ENCODE peak calls at places on chromosomes 5 and 9, in four cellular contexts. V, A, U and R are unnamed samples.

GRCh38 chr9:112037281-112038016 is 137.6 kb downstream of the SUSD1 start:
- DNase-seq in V (no peak), A (peak), U (no peak), R (no peak)

GRCh38 chr5:160511280-160511929 is 89.8 kb downstream of the PTTG1 start:
- DNase-seq in U (no peak), V (no peak), A (no peak), R (no peak)

GRCh38 chr9:27336829-27337228 is 39.9 kb upstream of the EQTN start:
- DNase-seq in U (no peak), V (no peak), A (no peak), R (no peak)

GRCh38 chr9:31412081-31412480 is 972.4 kb upstream of the ACO1 start:
- DNase-seq in A (no peak), U (no peak), V (no peak), R (no peak)

GRCh38 chr5:110027527-110028322 is 338.0 kb downstream of the MAN2A1 start:
- DNase-seq in U (no peak), A (no peak), V (no peak), R (no peak)

GRCh38 chr9:69922646-69923045 is 102.0 kb downstream of the CFAP95 start:
- DNase-seq in A (no peak), U (no peak), V (no peak), R (no peak)

GRCh38 chr5:150126921-150127265 is 28.8 kb downstream of the PDGFRB start:
- DNase-seq in V (no peak), A (no peak), U (no peak), R (no peak)

GRCh38 chr5:137186759-137187461 is 312.2 kb downstream of the SPOCK1 start:
- DNase-seq in U (no peak), V (no peak), A (no peak), R (no peak)

GRCh38 chr5:15993334-15993733 is 186.3 kb downstream of the MARCHF11 start:
- DNase-seq in U (no peak), A (no peak), V (no peak), R (no peak)

GRCh38 chr9:14348241-14349140 is 34.5 kb upstream of the NFIB start:
- DNase-seq in U (no peak), V (peak), A (peak), R (no peak)

GRCh38 chr5:126492939-126493338 is 69.7 kb downstream of the GRAMD2B start:
- DNase-seq in V (no peak), U (no peak), A (no peak), R (no peak)

GRCh38 chr5:2710910-2711309 is 40.6 kb downstream of the IRX2 start:
- DNase-seq in U (no peak), A (no peak), V (no peak), R (no peak)

GRCh38 chr5:151081426-151082273 is 816 bp upstream of the TNIP1 start:
- DNase-seq in A (no peak), U (no peak), V (no peak), R (no peak)

GRCh38 chr5:172597755-172598155 is 43.3 kb upstream of the NEURL1B start:
- DNase-seq in A (no peak), V (no peak), U (no peak), R (no peak)

GRCh38 chr9:106921341-106921899 is 58.5 kb downstream of the ZNF462 start:
- DNase-seq in V (no peak), A (peak), U (no peak), R (no peak)

GRCh38 chr9:128242828-128243485 is 32.9 kb downstream of the GOLGA2 start:
- DNase-seq in A (no peak), U (no peak), V (no peak), R (no peak)